ENCODE peak calls at places on chromosomes 3 and 15, in eight cellular contexts. One of them, this sample, is unnamed.

GRCh38 chr15:45521596-45522167 is 873 bp downstream of the SLC30A4 start:
- DNase-seq in GM13977: peak
- DNase-seq in lung: no peak
- DNase-seq in AG04450: no peak
- DNase-seq in heart right ventricle: no peak
- DNase-seq in fibroblast of pulmonary artery: peak
- DNase-seq in endothelial cell: no peak
- DNase-seq in psoas muscle: no peak
- DNase-seq in this sample: no peak

GRCh38 chr3:10738688-10739372 is 77.2 kb upstream of the SLC6A11 start:
- DNase-seq in heart right ventricle: peak
- DNase-seq in AG04450: peak
- DNase-seq in GM13977: peak
- DNase-seq in lung: peak
- DNase-seq in endothelial cell: peak
- DNase-seq in psoas muscle: peak
- DNase-seq in fibroblast of pulmonary artery: peak
- DNase-seq in this sample: peak

GRCh38 chr15:35129361-35129760 is 44.3 kb upstream of the NANOGP8 start:
- DNase-seq in AG04450: no peak
- DNase-seq in psoas muscle: no peak
- DNase-seq in endothelial cell: no peak
- DNase-seq in heart right ventricle: no peak
- DNase-seq in GM13977: no peak
- DNase-seq in lung: no peak
- DNase-seq in fibroblast of pulmonary artery: no peak
- DNase-seq in this sample: no peak

GRCh38 chr3:39170461-39170860 is 17.1 kb upstream of the CSRNP1 start:
- DNase-seq in endothelial cell: no peak
- DNase-seq in fibroblast of pulmonary artery: no peak
- DNase-seq in psoas muscle: no peak
- DNase-seq in AG04450: no peak
- DNase-seq in heart right ventricle: no peak
- DNase-seq in lung: no peak
- DNase-seq in GM13977: no peak
- DNase-seq in this sample: no peak

GRCh38 chr3:128726691-128727031 is 678 bp downstream of the RAB7A start:
- DNase-seq in AG04450: no peak
- DNase-seq in fibroblast of pulmonary artery: peak
- DNase-seq in heart right ventricle: peak
- DNase-seq in psoas muscle: peak
- DNase-seq in endothelial cell: peak
- DNase-seq in GM13977: no peak
- DNase-seq in lung: peak
- DNase-seq in this sample: peak

GRCh38 chr3:30646181-30646876 is 39.9 kb downstream of the TGFBR2 start:
- DNase-seq in lung: no peak
- DNase-seq in fibroblast of pulmonary artery: peak
- DNase-seq in endothelial cell: no peak
- DNase-seq in GM13977: no peak
- DNase-seq in AG04450: no peak
- DNase-seq in psoas muscle: no peak
- DNase-seq in heart right ventricle: no peak
- DNase-seq in this sample: no peak

GRCh38 chr3:126129408-126129891 is 45.5 kb upstream of the SLC41A3 start:
- DNase-seq in psoas muscle: peak
- DNase-seq in fibroblast of pulmonary artery: peak
- DNase-seq in lung: peak
- DNase-seq in AG04450: no peak
- DNase-seq in endothelial cell: no peak
- DNase-seq in GM13977: no peak
- DNase-seq in heart right ventricle: peak
- DNase-seq in this sample: no peak

GRCh38 chr3:53045784-53046170 is at the start of gene SFMBT1:
- DNase-seq in psoas muscle: peak
- DNase-seq in AG04450: no peak
- DNase-seq in fibroblast of pulmonary artery: peak
- DNase-seq in endothelial cell: peak
- DNase-seq in GM13977: peak
- DNase-seq in lung: peak
- DNase-seq in heart right ventricle: peak
- DNase-seq in this sample: peak

GRCh38 chr15:42037650-42038049 is 16.8 kb upstream of the PLA2G4E start:
- DNase-seq in psoas muscle: no peak
- DNase-seq in heart right ventricle: no peak
- DNase-seq in fibroblast of pulmonary artery: no peak
- DNase-seq in endothelial cell: no peak
- DNase-seq in lung: no peak
- DNase-seq in GM13977: no peak
- DNase-seq in AG04450: no peak
- DNase-seq in this sample: no peak

GRCh38 chr15:39856357-39856756 is 63.7 kb downstream of the GPR176 start:
- DNase-seq in psoas muscle: no peak
- DNase-seq in fibroblast of pulmonary artery: no peak
- DNase-seq in lung: no peak
- DNase-seq in GM13977: no peak
- DNase-seq in AG04450: no peak
- DNase-seq in endothelial cell: no peak
- DNase-seq in heart right ventricle: no peak
- DNase-seq in this sample: no peak

GRCh38 chr15:39857132-39857531 is 62.9 kb downstream of the GPR176 start:
- DNase-seq in psoas muscle: no peak
- DNase-seq in AG04450: no peak
- DNase-seq in lung: no peak
- DNase-seq in heart right ventricle: no peak
- DNase-seq in GM13977: no peak
- DNase-seq in fibroblast of pulmonary artery: no peak
- DNase-seq in endothelial cell: no peak
- DNase-seq in this sample: no peak

GRCh38 chr15:39860200-39860599 is 59.9 kb downstream of the GPR176 start:
- DNase-seq in fibroblast of pulmonary artery: no peak
- DNase-seq in endothelial cell: no peak
- DNase-seq in psoas muscle: no peak
- DNase-seq in GM13977: no peak
- DNase-seq in lung: no peak
- DNase-seq in heart right ventricle: no peak
- DNase-seq in AG04450: no peak
- DNase-seq in this sample: no peak

GRCh38 chr15:39860871-39861270 is 59.2 kb downstream of the GPR176 start:
- DNase-seq in endothelial cell: no peak
- DNase-seq in fibroblast of pulmonary artery: no peak
- DNase-seq in heart right ventricle: no peak
- DNase-seq in psoas muscle: no peak
- DNase-seq in lung: no peak
- DNase-seq in AG04450: no peak
- DNase-seq in GM13977: no peak
- DNase-seq in this sample: no peak

DNA sequence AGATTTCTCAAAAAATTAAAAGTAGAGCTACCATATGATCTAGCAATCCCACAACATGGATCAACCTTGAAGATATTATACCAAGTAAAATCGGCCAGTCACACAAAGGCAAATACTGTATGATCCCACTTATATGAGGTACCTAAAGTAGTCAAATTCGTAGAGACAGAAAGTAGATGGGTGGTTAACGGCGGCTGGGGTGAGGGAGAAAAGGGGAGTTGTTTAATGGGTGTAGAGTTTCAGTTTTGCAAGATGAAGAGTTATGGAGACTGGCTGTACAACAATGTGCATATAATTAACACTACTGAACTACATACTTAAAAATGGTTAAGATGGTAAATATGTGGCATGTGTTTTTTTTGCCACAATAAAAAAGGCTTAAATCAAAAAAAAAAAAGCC is 60.5 kb downstream of the GPR176 start:
- DNase-seq in fibroblast of pulmonary artery: no peak
- DNase-seq in heart right ventricle: no peak
- DNase-seq in AG04450: no peak
- DNase-seq in GM13977: no peak
- DNase-seq in lung: no peak
- DNase-seq in psoas muscle: no peak
- DNase-seq in endothelial cell: no peak
- DNase-seq in this sample: no peak
- TF ChIP-seq CTCF in fibroblast of pulmonary artery: no peak
- TF ChIP-seq CTCF in heart right ventricle: no peak
- TF ChIP-seq CTCF in AG04450: no peak
- TF ChIP-seq CTCF in GM13977: no peak
- TF ChIP-seq CTCF in lung: no peak
- TF ChIP-seq CTCF in psoas muscle: no peak
- TF ChIP-seq CTCF in endothelial cell: no peak
- TF ChIP-seq CTCF in this sample: no peak

GRCh38 chr15:60932051-60932915 is 296.8 kb downstream of the RORA start:
- DNase-seq in fibroblast of pulmonary artery: peak
- DNase-seq in endothelial cell: no peak
- DNase-seq in heart right ventricle: no peak
- DNase-seq in psoas muscle: peak
- DNase-seq in lung: peak
- DNase-seq in GM13977: no peak
- DNase-seq in AG04450: no peak
- DNase-seq in this sample: peak
- TF ChIP-seq CTCF in fibroblast of pulmonary artery: no peak
- TF ChIP-seq CTCF in endothelial cell: no peak
- TF ChIP-seq CTCF in heart right ventricle: no peak
- TF ChIP-seq CTCF in psoas muscle: peak
- TF ChIP-seq CTCF in lung: no peak
- TF ChIP-seq CTCF in GM13977: peak
- TF ChIP-seq CTCF in AG04450: no peak
- TF ChIP-seq CTCF in this sample: no peak

GRCh38 chr3:171132873-171133272 is 106.4 kb upstream of the SLC2A2 start:
- DNase-seq in lung: no peak
- DNase-seq in GM13977: no peak
- DNase-seq in psoas muscle: no peak
- DNase-seq in heart right ventricle: no peak
- DNase-seq in fibroblast of pulmonary artery: peak
- DNase-seq in AG04450: peak
- DNase-seq in endothelial cell: no peak
- DNase-seq in this sample: no peak

GRCh38 chr3:171126478-171127214 is 100.1 kb upstream of the SLC2A2 start:
- DNase-seq in fibroblast of pulmonary artery: no peak
- DNase-seq in AG04450: no peak
- DNase-seq in psoas muscle: no peak
- DNase-seq in heart right ventricle: no peak
- DNase-seq in endothelial cell: no peak
- DNase-seq in GM13977: no peak
- DNase-seq in lung: no peak
- DNase-seq in this sample: no peak

GRCh38 chr3:171134170-171134569 is 107.7 kb upstream of the SLC2A2 start:
- DNase-seq in AG04450: no peak
- DNase-seq in psoas muscle: no peak
- DNase-seq in fibroblast of pulmonary artery: no peak
- DNase-seq in heart right ventricle: no peak
- DNase-seq in lung: no peak
- DNase-seq in endothelial cell: no peak
- DNase-seq in GM13977: no peak
- DNase-seq in this sample: no peak

GRCh38 chr3:171127611-171128010 is 101.1 kb upstream of the SLC2A2 start:
- DNase-seq in heart right ventricle: no peak
- DNase-seq in lung: no peak
- DNase-seq in fibroblast of pulmonary artery: no peak
- DNase-seq in GM13977: no peak
- DNase-seq in AG04450: no peak
- DNase-seq in psoas muscle: no peak
- DNase-seq in endothelial cell: no peak
- DNase-seq in this sample: no peak

DNA sequence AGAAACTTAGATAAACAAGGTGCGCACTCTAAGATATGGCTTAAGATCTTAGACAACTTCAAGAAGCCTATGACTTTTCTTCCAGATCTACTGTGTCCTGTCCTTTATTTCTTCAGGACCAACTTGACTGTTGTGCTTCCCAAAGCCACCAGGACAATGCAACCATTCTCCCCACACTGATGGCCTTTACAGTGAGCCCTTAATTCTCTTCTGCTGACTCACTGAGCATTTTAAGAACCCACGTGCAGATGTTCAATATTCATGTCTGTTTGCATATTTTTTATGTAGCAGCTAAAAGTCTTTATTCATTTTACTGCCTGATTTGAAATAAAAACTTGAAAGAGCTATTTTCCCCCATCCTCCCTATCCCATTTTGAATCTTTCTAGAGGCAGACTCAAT is 103.3 kb upstream of the SLC2A2 start:
- DNase-seq in AG04450: no peak
- DNase-seq in GM13977: no peak
- DNase-seq in heart right ventricle: no peak
- DNase-seq in fibroblast of pulmonary artery: peak
- DNase-seq in psoas muscle: no peak
- DNase-seq in lung: no peak
- DNase-seq in endothelial cell: no peak
- DNase-seq in this sample: no peak
- TF ChIP-seq CTCF in AG04450: no peak
- TF ChIP-seq CTCF in GM13977: no peak
- TF ChIP-seq CTCF in heart right ventricle: no peak
- TF ChIP-seq CTCF in fibroblast of pulmonary artery: no peak
- TF ChIP-seq CTCF in psoas muscle: no peak
- TF ChIP-seq CTCF in lung: no peak
- TF ChIP-seq CTCF in endothelial cell: no peak
- TF ChIP-seq CTCF in this sample: no peak

GRCh38 chr15:33179874-33180273 is 14.6 kb downstream of the FMN1 start:
- DNase-seq in lung: no peak
- DNase-seq in heart right ventricle: no peak
- DNase-seq in AG04450: no peak
- DNase-seq in fibroblast of pulmonary artery: no peak
- DNase-seq in GM13977: no peak
- DNase-seq in endothelial cell: no peak
- DNase-seq in psoas muscle: no peak
- DNase-seq in this sample: no peak

GRCh38 chr15:33183334-33183733 is 11.2 kb downstream of the FMN1 start:
- DNase-seq in heart right ventricle: no peak
- DNase-seq in endothelial cell: no peak
- DNase-seq in AG04450: no peak
- DNase-seq in fibroblast of pulmonary artery: no peak
- DNase-seq in lung: no peak
- DNase-seq in psoas muscle: no peak
- DNase-seq in GM13977: no peak
- DNase-seq in this sample: no peak

GRCh38 chr15:33188159-33188558 is 6.4 kb downstream of the FMN1 start:
- DNase-seq in lung: no peak
- DNase-seq in AG04450: no peak
- DNase-seq in GM13977: no peak
- DNase-seq in endothelial cell: no peak
- DNase-seq in psoas muscle: no peak
- DNase-seq in heart right ventricle: no peak
- DNase-seq in fibroblast of pulmonary artery: no peak
- DNase-seq in this sample: no peak

GRCh38 chr15:33182278-33182905 is 12.1 kb downstream of the FMN1 start:
- DNase-seq in lung: no peak
- DNase-seq in fibroblast of pulmonary artery: no peak
- DNase-seq in GM13977: no peak
- DNase-seq in AG04450: no peak
- DNase-seq in heart right ventricle: no peak
- DNase-seq in endothelial cell: no peak
- DNase-seq in psoas muscle: no peak
- DNase-seq in this sample: no peak
- TF ChIP-seq CTCF in lung: no peak
- TF ChIP-seq CTCF in fibroblast of pulmonary artery: no peak
- TF ChIP-seq CTCF in GM13977: no peak
- TF ChIP-seq CTCF in AG04450: no peak
- TF ChIP-seq CTCF in heart right ventricle: no peak
- TF ChIP-seq CTCF in endothelial cell: no peak
- TF ChIP-seq CTCF in psoas muscle: no peak
- TF ChIP-seq CTCF in this sample: no peak